ENCODE peak calls at places on chromosomes 7 and 10, in eight cellular contexts. B is HepG2, M is GM23338, P is Panc1, G is HCT116, E is K562, V is GM12878, R is upper lobe of left lung. Y is an unnamed sample.

GRCh38 chr10:78942006-78942405 is 126.8 kb upstream of the ZMIZ1 start:
- ATAC-seq in B (no peak), M (no peak), P (no peak), G (no peak), E (no peak), V (no peak), R (no peak), Y (no peak)

GRCh38 chr10:131929122-131929845 is 28.5 kb downstream of the PPP2R2D start:
- ATAC-seq in B (peak; percentile 23), M (peak; percentile 60), P (peak; percentile 43), G (no peak), E (peak; percentile 24), V (no peak), R (no peak), Y (no peak)

GRCh38 chr7:112162161-112163020 is 43.8 kb downstream of the DOCK4 start:
- ATAC-seq in B (peak; percentile 92), M (peak; percentile 97), P (peak; percentile 39), G (no peak), E (no peak), V (no peak), R (peak; percentile 60), Y (peak; percentile 72)

GRCh38 chr10:24552346-24553016 is 171.2 kb downstream of the ARHGAP21 start:
- ATAC-seq in B (peak; percentile 66), M (peak; percentile 98), P (peak; percentile 49), G (peak; percentile 99), E (peak; percentile 97), V (peak; percentile 90), R (peak; percentile 25), Y (no peak)

GRCh38 chr7:91459539-91459938 is 195.3 kb downstream of the FZD1 start:
- ATAC-seq in B (no peak), M (no peak), P (no peak), G (no peak), E (no peak), V (no peak), R (no peak), Y (no peak)

GRCh38 chr7:79692015-79692414 is 238.5 kb upstream of the MAGI2 start:
- ATAC-seq in B (no peak), M (no peak), P (no peak), G (no peak), E (no peak), V (peak; percentile 18), R (no peak), Y (no peak)

GRCh38 chr10:121187375-121187774 is 336.2 kb downstream of the WDR11 start:
- ATAC-seq in B (no peak), M (no peak), P (no peak), G (peak; percentile 30), E (no peak), V (no peak), R (no peak), Y (no peak)

GRCh38 chr7:32479574-32480200 is 10.5 kb downstream of the LSM5 start:
- ATAC-seq in B (peak; percentile 49), M (peak; percentile 60), P (peak; percentile 49), G (peak; percentile 71), E (peak; percentile 53), V (peak; percentile 62), R (peak; percentile 14), Y (no peak)

GRCh38 chr10:77177589-77177988 is 460.0 kb downstream of the KCNMA1 start:
- ATAC-seq in B (no peak), M (no peak), P (no peak), G (no peak), E (no peak), V (no peak), R (no peak), Y (no peak)

GRCh38 chr10:13993169-13993568 is 337.6 kb downstream of the FRMD4A start:
- ATAC-seq in B (no peak), M (no peak), P (no peak), G (no peak), E (no peak), V (no peak), R (no peak), Y (peak; percentile 24)

GRCh38 chr10:13989616-13990015 is 341.1 kb downstream of the FRMD4A start:
- ATAC-seq in B (no peak), M (no peak), P (no peak), G (no peak), E (no peak), V (no peak), R (no peak), Y (no peak)

GRCh38 chr10:13991353-13991752 is 339.4 kb downstream of the FRMD4A start:
- ATAC-seq in B (no peak), M (peak; percentile 83), P (no peak), G (no peak), E (no peak), V (no peak), R (no peak), Y (no peak)

GRCh38 chr10:13990918-13991317 is 339.8 kb downstream of the FRMD4A start:
- ATAC-seq in B (no peak), M (no peak), P (no peak), G (no peak), E (no peak), V (no peak), R (peak; percentile 54), Y (peak; percentile 20)

DNA sequence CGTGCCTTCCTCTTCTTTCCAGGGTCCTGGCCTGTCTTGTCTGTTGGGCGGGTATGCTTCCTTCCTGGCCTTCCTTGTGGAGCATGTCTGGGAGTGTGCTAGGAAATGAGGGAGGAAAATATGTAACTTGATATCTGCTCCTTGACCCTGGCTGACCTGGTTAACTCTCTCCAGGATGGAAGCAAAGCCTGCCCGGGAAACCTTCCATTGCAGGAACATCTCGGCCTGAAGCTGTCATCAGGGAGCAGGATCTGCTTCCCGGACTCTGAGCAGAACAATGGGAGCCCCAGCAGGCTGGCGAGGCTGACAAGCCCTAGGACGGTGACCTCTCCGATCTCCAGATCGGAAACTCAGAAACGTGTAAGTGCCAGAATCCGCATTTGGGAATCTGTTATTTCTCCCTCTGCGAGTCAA is 340.3 kb downstream of the FRMD4A start:
- ATAC-seq in B (no peak), M (no peak), P (no peak), G (no peak), E (no peak), V (no peak), R (peak; percentile 77), Y (peak; percentile 71)
- TF ChIP-seq POLR2AphosphoS5 in B (no peak), M (no peak), P (no peak), G (no peak), E (no peak), V (no peak), R (peak; percentile 72), Y (peak; percentile 47)

DNA sequence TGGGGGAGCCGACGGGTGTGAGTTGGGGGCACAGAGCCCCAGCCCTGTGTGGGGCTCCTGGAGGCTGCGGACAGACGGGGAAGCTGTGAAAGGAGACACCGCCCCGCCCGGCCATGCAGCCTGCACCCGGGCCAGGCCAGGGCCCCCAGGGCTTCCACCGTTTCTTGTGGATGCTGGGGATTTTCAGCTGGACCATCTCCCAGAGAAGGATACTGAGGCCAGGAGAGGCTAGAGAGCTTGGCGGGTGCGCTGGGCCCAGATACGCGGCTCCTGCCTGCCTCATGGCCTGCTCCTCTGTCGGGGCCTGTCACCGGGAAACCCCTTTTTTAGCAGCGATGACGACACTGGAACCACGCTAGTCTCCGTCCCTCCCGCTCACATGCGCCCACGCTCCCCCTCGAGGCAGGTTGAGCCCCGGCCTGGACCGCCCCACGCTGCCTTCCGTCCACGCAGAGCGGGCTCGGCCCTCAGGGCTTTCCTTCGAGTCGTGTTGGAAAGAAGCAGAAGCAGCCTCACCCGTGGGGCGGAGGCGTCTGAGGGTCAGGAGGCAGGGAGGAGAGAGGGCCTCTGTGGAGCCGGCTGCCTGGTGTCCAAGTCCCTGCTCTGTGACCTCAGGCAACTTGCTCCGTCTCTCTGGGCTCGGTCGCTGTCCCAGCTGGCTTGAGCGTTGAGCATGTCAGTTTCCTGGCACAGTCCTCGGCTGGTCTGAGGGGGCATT is 11.7 kb downstream of the TMEM184A start:
- ATAC-seq in B (no peak), M (no peak), P (peak; percentile 13), G (peak; percentile 6), E (no peak), V (no peak), R (peak; percentile 18), Y (no peak)
- TF ChIP-seq POLR2AphosphoS5 in B (no peak), M (no peak), P (no peak), G (no peak), E (no peak), V (no peak), R (no peak), Y (peak; percentile 15)

GRCh38 chr7:142894886-142895593 is 9.5 kb upstream of the TRPV6 start:
- ATAC-seq in B (no peak), M (no peak), P (peak; percentile 17), G (no peak), E (no peak), V (no peak), R (no peak), Y (no peak)
- TF ChIP-seq POLR2AphosphoS5 in B (no peak), M (no peak), P (no peak), G (no peak), E (no peak), V (no peak), R (no peak), Y (no peak)

GRCh38 chr7:123480107-123480506 is 54.3 kb downstream of the IQUB start:
- ATAC-seq in B (no peak), M (no peak), P (no peak), G (no peak), E (peak; percentile 65), V (no peak), R (no peak), Y (no peak)
- TF ChIP-seq POLR2AphosphoS5 in B (no peak), M (no peak), P (no peak), G (no peak), E (no peak), V (no peak), R (no peak), Y (no peak)

GRCh38 chr7:86818903-86819302 is 175.2 kb downstream of the GRM3 start:
- ATAC-seq in B (no peak), M (no peak), P (no peak), G (no peak), E (no peak), V (no peak), R (no peak), Y (no peak)
- TF ChIP-seq POLR2AphosphoS5 in B (no peak), M (no peak), P (no peak), G (no peak), E (no peak), V (no peak), R (no peak), Y (no peak)